ENCODE peak calls at places on chromosomes 1 and 21, in five cellular contexts. P is stimulated activated CD4-positive, alpha-beta T cell treated with anti-CD3 and anti-CD28 coated beads, TNF-alpha, amount 100 ng/mL, for 1 hour; A is HS-5; M is glomerular endothelial cell; H is pancreas. I is an unnamed sample.

GRCh38 chr1:8077120-8077573 is 51.0 kb upstream of the ERRFI1 start:
- DNase-seq in P (no peak), A (no peak), M (no peak), H (no peak), I (no peak)

GRCh38 chr1:58874327-58874726 is 90.5 kb upstream of the JUN start:
- DNase-seq in P (no peak), A (no peak), M (no peak), H (no peak), I (no peak)

GRCh38 chr1:233704125-233704881 is 90.4 kb downstream of the KCNK1 start:
- DNase-seq in P (no peak), A (peak), M (no peak), H (no peak), I (no peak)

GRCh38 chr1:147892731-147893214 is 9.8 kb upstream of the GJA8 start:
- DNase-seq in P (no peak), A (peak), M (peak), H (no peak), I (peak)

GRCh38 chr1:26574690-26575349 is 45.3 kb downstream of the RPS6KA1 start:
- DNase-seq in P (no peak), A (no peak), M (no peak), H (no peak), I (no peak)

GRCh38 chr1:20936216-20936615 is 149.1 kb upstream of the HP1BP3 start:
- DNase-seq in P (no peak), A (no peak), M (no peak), H (no peak), I (no peak)

GRCh38 chr1:179929955-179930798 is 24.4 kb upstream of the CEP350 start:
- DNase-seq in P (no peak), A (no peak), M (no peak), H (no peak), I (no peak)

GRCh38 chr1:116934586-116935207 is 25.0 kb downstream of the PTGFRN start:
- DNase-seq in P (no peak), A (no peak), M (no peak), H (no peak), I (peak)

GRCh38 chr21:34029724-34030528 is 43.5 kb upstream of the MRPS6 start:
- DNase-seq in P (peak), A (peak), M (peak), H (no peak), I (peak)

I was measured in erythroblast.